ENCODE peak calls at places on chromosome 5, in seven cellular contexts. M is HCT116, L is aorta, P is left lung, E is astrocyte, D is small intestine, X is IMR-90. J is an unnamed sample.

GRCh38 chr5:174532453-174533126 is 191.8 kb upstream of the MSX2 start:
- DNase-seq in M (peak; percentile 91), L (peak; percentile 90), P (peak; percentile 85), E (peak; percentile 96), D (peak; percentile 97), X (peak; percentile 98), J (peak; percentile 91)

GRCh38 chr5:169970911-169971436 is 9.3 kb downstream of the INSYN2B start:
- DNase-seq in M (no peak), L (peak; percentile 74), P (peak; percentile 70), E (peak; percentile 83), D (no peak), X (peak; percentile 82), J (no peak)

GRCh38 chr5:58458851-58459275 is 1.0 kb downstream of the PLK2 start:
- DNase-seq in M (peak; percentile 55), L (no peak), P (no peak), E (peak; percentile 55), D (peak; percentile 41), X (no peak), J (no peak)

GRCh38 chr5:19497229-19497815 is 490.7 kb downstream of the CDH18 start:
- DNase-seq in M (no peak), L (no peak), P (no peak), E (no peak), D (no peak), X (no peak), J (no peak)

GRCh38 chr5:131281133-131281867 is 17.4 kb downstream of the CDC42SE2 start:
- DNase-seq in M (no peak), L (no peak), P (no peak), E (no peak), D (peak; percentile 94), X (peak; percentile 17), J (no peak)

GRCh38 chr5:139116256-139116655 is 81.9 kb downstream of the SIL1 start:
- DNase-seq in M (no peak), L (no peak), P (no peak), E (no peak), D (no peak), X (no peak), J (no peak)

GRCh38 chr5:103943243-103943642 is 380.7 kb upstream of the NUDT12 start:
- DNase-seq in M (no peak), L (no peak), P (no peak), E (no peak), D (no peak), X (no peak), J (no peak)

GRCh38 chr5:180969406-180969805 is 19.2 kb upstream of the BTNL3 start:
- DNase-seq in M (no peak), L (no peak), P (no peak), E (no peak), D (no peak), X (no peak), J (no peak)

GRCh38 chr5:154677921-154678320 is 77.3 kb upstream of the LARP1 start:
- DNase-seq in M (no peak), L (no peak), P (no peak), E (no peak), D (no peak), X (peak; percentile 19), J (no peak)

GRCh38 chr5:31809037-31809910 is 170.3 kb downstream of the PDZD2 start:
- DNase-seq in M (peak; percentile 68), L (peak; percentile 65), P (no peak), E (peak; percentile 54), D (peak; percentile 59), X (peak; percentile 70), J (no peak)

GRCh38 chr5:55407059-55407684 is 99.4 kb downstream of the MTREX start:
- DNase-seq in M (peak; percentile 22), L (no peak), P (no peak), E (peak; percentile 30), D (peak; percentile 63), X (peak; percentile 64), J (no peak)

GRCh38 chr5:107959573-107960279 is 289.0 kb upstream of the EFNA5 start:
- DNase-seq in M (no peak), L (no peak), P (no peak), E (no peak), D (no peak), X (no peak), J (no peak)

DNA sequence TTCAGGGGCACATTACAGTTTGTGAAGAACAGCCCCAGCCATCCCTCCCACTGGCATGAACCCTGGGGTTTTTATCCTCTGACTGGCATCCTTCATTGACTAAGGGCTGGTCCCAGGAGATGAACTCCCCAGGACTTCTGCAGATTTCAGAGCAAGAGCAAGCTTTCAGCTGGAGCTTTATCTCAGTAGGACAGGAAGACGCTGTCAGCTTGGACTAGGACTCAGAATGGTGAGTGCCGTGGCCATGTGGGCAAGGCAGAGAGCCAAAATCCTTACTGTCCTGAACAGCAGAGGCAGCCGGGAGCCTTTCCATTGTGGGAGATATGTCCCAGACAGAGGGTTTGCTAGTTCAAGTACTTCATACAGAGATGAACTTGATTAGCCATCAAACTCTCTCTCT is 3.2 kb upstream of the ACOT12 start:
- DNase-seq in M (no peak), L (no peak), P (no peak), E (peak; percentile 24), D (no peak), X (peak; percentile 33), J (no peak)
- H3K27ac ChIP-seq in M (no peak overlapping the region), L (no peak overlapping the region), P (no peak overlapping the region), E (no peak overlapping the region), D (no peak overlapping the region), X (no peak overlapping the region), J (no peak overlapping the region)

DNA sequence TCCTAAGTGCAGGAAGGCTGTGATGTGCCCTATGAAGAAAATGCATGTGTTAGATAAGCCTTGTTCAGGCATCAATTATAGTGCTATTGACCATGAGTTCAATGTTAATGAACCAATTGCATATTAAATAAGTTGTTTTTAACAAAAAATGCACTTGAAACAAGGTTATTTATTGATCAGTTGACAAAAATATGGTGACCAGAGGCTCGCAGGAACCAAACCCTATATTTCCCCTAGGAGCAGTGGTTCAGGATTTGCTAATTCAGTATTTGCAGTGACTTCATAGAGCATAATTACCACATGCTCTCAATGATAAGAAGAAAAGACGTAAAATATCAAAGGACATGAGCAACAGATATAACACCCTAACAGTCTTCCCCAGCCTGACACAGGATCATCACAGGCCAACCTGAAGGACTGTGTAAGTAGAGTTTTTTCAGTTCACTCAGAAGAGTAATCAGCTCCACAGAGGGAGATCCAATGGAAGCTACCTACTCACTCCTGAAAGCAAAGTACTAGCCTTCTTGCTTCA is 92.3 kb downstream of the SEMA5A start:
- DNase-seq in M (no peak), L (no peak), P (no peak), E (no peak), D (no peak), X (no peak), J (no peak)
- H3K4me3 ChIP-seq in M (no peak overlapping the region), L (no peak overlapping the region), P (no peak overlapping the region), E (no peak overlapping the region), D (no peak overlapping the region), X (no peak overlapping the region), J (no peak overlapping the region)

GRCh38 chr5:95087819-95088317 is 197.0 kb downstream of the MCTP1 start:
- DNase-seq in M (no peak), L (peak; percentile 50), P (no peak), E (peak; percentile 31), D (no peak), X (no peak), J (no peak)
- H3K27ac ChIP-seq in M (no peak overlapping the region), L (no peak overlapping the region), P (no peak overlapping the region), E (no peak overlapping the region), D (no peak overlapping the region), X (no peak overlapping the region), J (no peak overlapping the region)

GRCh38 chr5:95093211-95093610 is 191.7 kb downstream of the MCTP1 start:
- DNase-seq in M (no peak), L (no peak), P (no peak), E (no peak), D (no peak), X (no peak), J (no peak)

GRCh38 chr5:95086932-95087818 is 197.7 kb downstream of the MCTP1 start:
- DNase-seq in M (no peak), L (no peak), P (no peak), E (no peak), D (no peak), X (no peak), J (no peak)

GRCh38 chr5:95090774-95091173 is 194.1 kb downstream of the MCTP1 start:
- DNase-seq in M (no peak), L (no peak), P (no peak), E (no peak), D (no peak), X (no peak), J (no peak)
- H3K4me3 ChIP-seq in M (no peak overlapping the region), L (no peak overlapping the region), P (no peak overlapping the region), E (no peak overlapping the region), D (no peak overlapping the region), X (no peak overlapping the region), J (no peak overlapping the region)

DNA sequence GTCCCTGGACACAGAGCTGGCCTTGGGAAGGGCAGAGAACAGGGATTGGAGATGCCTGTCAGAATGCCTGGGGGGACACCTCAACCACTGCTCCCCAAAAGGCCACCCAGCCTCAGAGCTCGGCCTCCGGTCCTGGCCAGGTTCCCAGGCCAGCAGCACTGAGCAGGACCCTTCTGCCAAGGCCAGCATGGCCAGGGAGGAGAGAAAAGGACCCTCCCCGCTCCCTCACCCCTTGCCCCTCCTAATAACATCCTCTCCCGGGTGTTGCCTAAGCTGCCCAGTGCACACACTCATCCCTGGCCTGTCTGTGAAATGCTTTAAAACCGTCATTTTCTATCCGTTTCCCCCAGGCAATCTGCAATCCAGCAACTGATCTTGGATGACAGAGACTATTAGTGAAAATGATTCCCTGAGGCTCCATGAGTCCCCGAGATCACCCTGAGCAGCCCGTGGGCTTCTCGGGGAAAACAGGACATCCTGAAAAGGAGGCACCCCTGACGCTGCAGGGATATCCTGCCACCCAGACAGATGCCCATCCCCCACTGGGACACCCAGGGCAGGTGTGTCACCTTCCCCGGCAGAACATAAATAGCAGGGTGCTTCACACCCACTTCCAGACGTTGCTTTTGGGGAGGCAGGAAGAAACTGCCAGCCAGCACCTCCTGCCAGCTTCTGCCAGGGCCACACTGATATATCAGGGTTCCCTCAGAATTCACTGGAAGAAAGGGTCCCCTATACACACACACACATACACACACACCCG is 75.3 kb downstream of the ADAMTS2 start:
- DNase-seq in M (no peak), L (no peak), P (peak; percentile 72), E (no peak), D (no peak), X (no peak), J (peak; percentile 60)
- H3K27ac ChIP-seq in M (no peak overlapping the region), L (no peak overlapping the region), P (peak overlapping the region; percentile 62), E (no peak overlapping the region), D (peak overlapping the region; percentile 29), X (peak overlapping the region; percentile 93), J (peak overlapping the region; percentile 87)

DNA sequence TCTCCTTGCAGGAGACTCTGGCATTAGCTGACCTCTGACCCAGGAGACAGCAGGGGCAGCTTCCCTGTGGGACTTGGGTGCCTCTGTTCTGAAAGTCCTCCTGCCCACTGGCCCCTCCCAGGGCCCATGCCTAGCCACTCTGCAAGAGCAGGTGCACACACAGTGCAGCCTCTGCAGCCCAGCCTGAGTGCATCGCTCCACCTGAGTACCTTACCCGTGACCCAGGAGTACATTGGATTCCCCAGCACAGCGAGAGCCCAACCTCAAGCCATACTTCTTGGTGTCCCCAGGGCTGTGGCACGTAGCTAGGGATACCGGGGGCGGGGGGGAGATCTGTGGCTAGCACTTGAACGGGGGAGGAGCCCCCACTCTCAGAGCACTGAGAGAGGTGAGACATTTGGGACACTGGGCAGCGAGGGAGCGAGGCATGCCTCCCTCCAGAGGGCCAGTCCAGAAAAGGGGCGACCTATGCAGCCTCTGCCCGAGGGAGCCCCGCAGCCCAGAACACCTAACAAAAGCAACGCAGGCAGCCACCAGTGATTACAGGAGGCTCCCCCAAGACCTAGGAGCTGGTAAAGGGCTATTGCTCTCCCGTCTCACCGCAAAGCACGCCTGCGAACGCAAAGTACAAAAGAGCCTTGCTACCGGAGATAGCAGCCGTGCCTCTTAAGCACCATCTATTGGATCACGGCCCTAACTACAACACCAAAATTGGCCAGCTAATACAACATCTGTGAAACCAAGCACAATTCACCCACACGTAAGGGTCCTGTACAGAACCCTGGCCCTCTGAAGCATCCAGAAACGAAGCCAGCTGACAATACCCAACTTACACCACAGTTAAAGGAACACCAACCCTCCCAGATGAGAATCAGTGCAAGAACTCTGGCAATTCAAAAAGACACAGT is 826 bp upstream of the PRDM9 start:
- DNase-seq in M (no peak), L (no peak), P (no peak), E (no peak), D (no peak), X (no peak), J (no peak)
- H3K4me3 ChIP-seq in M (no peak overlapping the region), L (no peak overlapping the region), P (no peak overlapping the region), E (no peak overlapping the region), D (no peak overlapping the region), X (no peak overlapping the region), J (no peak overlapping the region)

J was measured in coronary artery.